ENCODE peak calls at places on chromosomes 11 and 22, in nine cellular contexts. W, I, H, Q, R, O, N, Y and L are unnamed samples.

GRCh38 chr11:119341222-119342022 is 739 bp upstream of the C1QTNF5 start:
- DNase-seq in W (no peak), I (no peak), H (no peak), Q (peak; percentile 52), R (no peak), O (no peak), N (no peak), Y (no peak), L (no peak)

GRCh38 chr22:20526628-20527355 is 19.4 kb downstream of the MED15 start:
- DNase-seq in W (no peak), I (peak; percentile 66), H (no peak), Q (no peak), R (no peak), O (no peak), N (no peak), Y (peak; percentile 94), L (no peak)

GRCh38 chr11:9380773-9381172 is 3.7 kb upstream of the IPO7 start:
- DNase-seq in W (no peak), I (no peak), H (no peak), Q (no peak), R (no peak), O (no peak), N (no peak), Y (no peak), L (no peak)

GRCh38 chr11:123801765-123802164 is 4.4 kb downstream of the OR6M1 start:
- DNase-seq in W (no peak), I (no peak), H (no peak), Q (no peak), R (no peak), O (no peak), N (no peak), Y (no peak), L (no peak)

GRCh38 chr11:79328402-79328801 is 112.4 kb downstream of the TENM4 start:
- DNase-seq in W (no peak), I (no peak), H (no peak), Q (no peak), R (no peak), O (no peak), N (no peak), Y (no peak), L (no peak)

GRCh38 chr22:47051435-47052175 is 289.2 kb downstream of the TBC1D22A start:
- DNase-seq in W (no peak), I (no peak), H (no peak), Q (peak; percentile 31), R (no peak), O (no peak), N (no peak), Y (no peak), L (no peak)

GRCh38 chr11:36399745-36400144 is 103.7 kb downstream of the PRR5L start:
- DNase-seq in W (no peak), I (no peak), H (no peak), Q (peak; percentile 57), R (no peak), O (no peak), N (no peak), Y (no peak), L (no peak)

GRCh38 chr11:110762596-110762995 is 50.4 kb upstream of the ARHGAP20 start:
- DNase-seq in W (no peak), I (no peak), H (no peak), Q (no peak), R (no peak), O (peak; percentile 31), N (no peak), Y (peak; percentile 10), L (no peak)

GRCh38 chr22:28245579-28246224 is 326.6 kb upstream of the PITPNB start:
- DNase-seq in W (no peak), I (no peak), H (no peak), Q (no peak), R (no peak), O (no peak), N (no peak), Y (no peak), L (no peak)

GRCh38 chr22:26564181-26564580 is 25.8 kb downstream of the TPST2 start:
- DNase-seq in W (no peak), I (peak; percentile 59), H (no peak), Q (no peak), R (no peak), O (no peak), N (no peak), Y (no peak), L (no peak)

GRCh38 chr11:12409621-12410005 is 32.2 kb downstream of the PARVA start:
- DNase-seq in W (no peak), I (no peak), H (no peak), Q (no peak), R (no peak), O (no peak), N (no peak), Y (peak; percentile 35), L (no peak)

GRCh38 chr22:40334060-40334459 is 12.2 kb upstream of the ADSL start:
- DNase-seq in W (no peak), I (no peak), H (no peak), Q (no peak), R (no peak), O (no peak), N (no peak), Y (no peak), L (no peak)

GRCh38 chr11:77071671-77072605 is 5.2 kb downstream of the CAPN5 start:
- DNase-seq in W (no peak), I (peak; percentile 40), H (no peak), Q (peak; percentile 65), R (peak; percentile 65), O (no peak), N (no peak), Y (peak; percentile 56), L (no peak)

GRCh38 chr11:10728154-10728553 is 22.9 kb upstream of the CTR9 start:
- DNase-seq in W (no peak), I (no peak), H (no peak), Q (no peak), R (peak; percentile 25), O (no peak), N (no peak), Y (no peak), L (no peak)

GRCh38 chr11:133547808-133548494 is 15.7 kb upstream of the OPCML start:
- DNase-seq in W (no peak), I (no peak), H (no peak), Q (no peak), R (no peak), O (no peak), N (no peak), Y (no peak), L (no peak)

GRCh38 chr22:22030493-22031182 is 48.1 kb upstream of the TOP3B start:
- DNase-seq in W (no peak), I (peak; percentile 20), H (no peak), Q (no peak), R (peak; percentile 62), O (no peak), N (no peak), Y (peak; percentile 21), L (no peak)

GRCh38 chr22:46766611-46767010 is 4.2 kb downstream of the TBC1D22A start:
- DNase-seq in W (no peak), I (no peak), H (no peak), Q (no peak), R (no peak), O (no peak), N (no peak), Y (no peak), L (no peak)